ENCODE peak calls at places on chromosomes 13 and 19, in eight cellular contexts. N is CD8-positive, alpha-beta memory T cell; O is SJSA1; I is CD8-positive, alpha-beta T cell; Z is heart right ventricle; D is ovary; P is body of pancreas; U is uterus. T is an unnamed sample. For H3K36me3 and H3K4me1, the result is how much of the 10 kb centered on the place peaks cover.

GRCh38 chr13:114058051-114058867 is 74.2 kb downstream of the RASA3 start:
- DNase-seq in Z (no peak), U (no peak), I (no peak), D (no peak), O (no peak), N (no peak), P (no peak), T (no peak)

GRCh38 chr19:43430142-43430710 is 15.5 kb downstream of the TEX101 start:
- DNase-seq in Z (no peak), P (peak), N (no peak), I (no peak), D (no peak), U (no peak), O (peak), T (no peak)

GRCh38 chr19:58338825-58339558 is 12.2 kb downstream of the ZSCAN22 start:
- DNase-seq in I (no peak), N (no peak), O (no peak), P (no peak), U (no peak), Z (no peak), D (no peak), T (no peak)

GRCh38 chr13:106468207-106468606 is 67.3 kb downstream of the EFNB2 start:
- DNase-seq in U (no peak), I (no peak), O (no peak), P (no peak), N (no peak), D (no peak), Z (no peak), T (no peak)

GRCh38 chr13:79081942-79082341 is 324.1 kb downstream of the RBM26 start:
- DNase-seq in Z (no peak), I (no peak), N (no peak), P (no peak), U (no peak), O (no peak), D (no peak), T (no peak)

GRCh38 chr19:45917421-45918091 is 3.0 kb upstream of the NANOS2 start:
- DNase-seq in D (no peak), N (no peak), U (no peak), O (no peak), I (no peak), P (no peak), Z (no peak), T (no peak)

GRCh38 chr19:46068345-46069258 is 27.8 kb upstream of the IGFL4 start:
- DNase-seq in P (no peak), I (no peak), Z (no peak), D (no peak), U (no peak), N (no peak), O (peak), T (no peak)

GRCh38 chr19:10654610-10655456 is 687 bp downstream of the ILF3 start:
- DNase-seq in I (no peak), N (no peak), P (peak), D (peak), O (peak), Z (peak), U (peak), T (no peak)

GRCh38 chr13:18952225-18953016 is 229.2 kb downstream of the TUBA3C start:
- DNase-seq in I (no peak), P (no peak), U (no peak), D (no peak), Z (no peak), N (no peak), O (no peak), T (no peak)

GRCh38 chr19:14031719-14032480 is at the start of gene IL27RA:
- DNase-seq in P (peak), Z (peak), U (peak), I (peak), N (peak), O (peak), D (no peak), T (no peak)

GRCh38 chr19:19642506-19643157 is 825 bp downstream of the GMIP start:
- DNase-seq in I (peak), U (no peak), N (peak), D (no peak), P (no peak), Z (no peak), O (peak), T (no peak)

GRCh38 chr19:38141108-38141507 is 82.9 kb downstream of the DPF1 start:
- DNase-seq in O (no peak), U (no peak), D (no peak), Z (no peak), I (no peak), N (no peak), P (no peak), T (no peak)

GRCh38 chr13:105603283-105603682 is 932.2 kb downstream of the EFNB2 start:
- DNase-seq in P (no peak), Z (no peak), D (no peak), N (no peak), I (no peak), U (no peak), O (no peak), T (no peak)

GRCh38 chr19:57813919-57814504 is 701 bp downstream of the ZNF552 start:
- DNase-seq in I (no peak), N (no peak), Z (no peak), P (no peak), D (no peak), O (no peak), U (no peak), T (no peak)

GRCh38 chr13:83879431-83880171 is 2.7 kb downstream of the SLITRK1 start:
- DNase-seq in N (no peak), U (no peak), I (no peak), Z (no peak), D (no peak), O (no peak), P (peak), T (no peak)

GRCh38 chr13:99303863-99304521 is 3.2 kb downstream of the GPR183 start:
- DNase-seq in Z (no peak), D (no peak), U (no peak), N (peak), O (no peak), P (peak), I (no peak), T (no peak)

GRCh38 chr13:112073245-112074138 is 6.5 kb downstream of the SOX1 start:
- DNase-seq in P (no peak), D (no peak), N (no peak), I (no peak), U (no peak), O (no peak), Z (no peak), T (no peak)

GRCh38 chr13:55517312-55517711 is 1623.4 kb upstream of the PRR20A start:
- DNase-seq in Z (no peak), U (no peak), D (no peak), O (no peak), I (no peak), P (peak), N (no peak), T (no peak)

GRCh38 chr19:18738961-18739690 is 52.0 kb downstream of the COMP start:
- DNase-seq in D (no peak), U (no peak), I (no peak), Z (no peak), N (no peak), O (no peak), P (no peak), T (no peak)

GRCh38 chr19:33297401-33298145 is 4.8 kb downstream of the CEBPA start:
- DNase-seq in I (no peak), U (peak), Z (no peak), D (no peak), P (no peak), N (no peak), O (no peak), T (no peak)

GRCh38 chr19:32870154-32870573 is 597 bp upstream of the SLC7A9 start:
- DNase-seq in D (no peak), I (no peak), U (no peak), Z (no peak), P (no peak), N (no peak), O (no peak), T (no peak)

GRCh38 chr13:96065851-96066250 is 12.7 kb upstream of the UGGT2 start:
- DNase-seq in D (no peak), O (no peak), Z (no peak), P (no peak), N (no peak), U (no peak), I (no peak), T (no peak)

GRCh38 chr13:40665754-40666057 is 735 bp downstream of the FOXO1 start:
- DNase-seq in P (no peak), O (no peak), U (no peak), I (peak), N (peak), D (no peak), Z (no peak), T (no peak)

GRCh38 chr13:73715114-73715909 is 418.9 kb downstream of the KLF12 start:
- DNase-seq in N (peak), O (no peak), Z (no peak), U (no peak), I (peak), P (no peak), D (no peak), T (no peak)
- H3K27ac ChIP-seq in N (peak), O (no peak), Z (no peak), U (no peak), I (peak), P (no peak), D (no peak), T (no peak)

GRCh38 chr13:110890279-110891150 is 24.4 kb downstream of the ANKRD10 start:
- DNase-seq in O (no peak), U (no peak), Z (no peak), D (no peak), N (no peak), I (no peak), P (no peak), T (no peak)

GRCh38 chr13:110897024-110897423 is 17.8 kb downstream of the ANKRD10 start:
- DNase-seq in U (no peak), I (no peak), Z (no peak), N (no peak), D (no peak), P (no peak), O (no peak), T (no peak)

GRCh38 chr13:110893571-110893970 is 21.3 kb downstream of the ANKRD10 start:
- DNase-seq in P (no peak), N (no peak), Z (no peak), D (no peak), O (no peak), U (no peak), I (no peak), T (no peak)

GRCh38 chr13:110897521-110897920 is 17.3 kb downstream of the ANKRD10 start:
- DNase-seq in O (no peak), P (no peak), N (no peak), I (no peak), Z (no peak), U (no peak), D (no peak), T (no peak)

GRCh38 chr13:110894086-110894485 is 20.8 kb downstream of the ANKRD10 start:
- DNase-seq in P (no peak), D (no peak), N (no peak), Z (no peak), O (no peak), U (no peak), I (no peak), T (no peak)
- H3K36me3 ChIP-seq in P (under half), D (under half), N (under half), Z (half or more), O (half or more), U (under half), I (under half), T (under half)

GRCh38 chr13:102907886-102908515 is 62.2 kb downstream of the ERCC5 start:
- DNase-seq in I (no peak), U (no peak), O (no peak), P (no peak), D (no peak), Z (no peak), N (no peak), T (no peak)

GRCh38 chr13:102913924-102914628 is 68.2 kb downstream of the ERCC5 start:
- DNase-seq in O (no peak), P (peak), U (no peak), N (no peak), Z (no peak), D (no peak), I (no peak), T (no peak)

GRCh38 chr13:102912599-102912998 is 66.8 kb downstream of the ERCC5 start:
- DNase-seq in P (no peak), U (no peak), Z (no peak), D (no peak), N (no peak), O (no peak), I (no peak), T (no peak)

GRCh38 chr13:102914629-102914935 is 68.8 kb downstream of the ERCC5 start:
- DNase-seq in Z (no peak), U (no peak), I (no peak), P (no peak), D (no peak), N (no peak), O (no peak), T (no peak)

GRCh38 chr13:102911336-102911735 is 65.5 kb downstream of the ERCC5 start:
- DNase-seq in U (no peak), D (no peak), P (no peak), O (no peak), N (no peak), I (no peak), Z (no peak), T (no peak)
- H3K4me1 ChIP-seq in U (under half), D (under half), P (under half), O (under half), N (under half), I (under half), Z (under half), T (under half)

GRCh38 chr19:3186891-3187661 is 1.3 kb downstream of the NCLN start:
- DNase-seq in I (no peak), U (no peak), Z (no peak), O (no peak), P (no peak), N (no peak), D (peak), T (no peak)
- H3K27ac ChIP-seq in I (no peak), U (no peak), Z (no peak), O (peak), P (no peak), N (peak), D (no peak), T (peak)

DNA sequence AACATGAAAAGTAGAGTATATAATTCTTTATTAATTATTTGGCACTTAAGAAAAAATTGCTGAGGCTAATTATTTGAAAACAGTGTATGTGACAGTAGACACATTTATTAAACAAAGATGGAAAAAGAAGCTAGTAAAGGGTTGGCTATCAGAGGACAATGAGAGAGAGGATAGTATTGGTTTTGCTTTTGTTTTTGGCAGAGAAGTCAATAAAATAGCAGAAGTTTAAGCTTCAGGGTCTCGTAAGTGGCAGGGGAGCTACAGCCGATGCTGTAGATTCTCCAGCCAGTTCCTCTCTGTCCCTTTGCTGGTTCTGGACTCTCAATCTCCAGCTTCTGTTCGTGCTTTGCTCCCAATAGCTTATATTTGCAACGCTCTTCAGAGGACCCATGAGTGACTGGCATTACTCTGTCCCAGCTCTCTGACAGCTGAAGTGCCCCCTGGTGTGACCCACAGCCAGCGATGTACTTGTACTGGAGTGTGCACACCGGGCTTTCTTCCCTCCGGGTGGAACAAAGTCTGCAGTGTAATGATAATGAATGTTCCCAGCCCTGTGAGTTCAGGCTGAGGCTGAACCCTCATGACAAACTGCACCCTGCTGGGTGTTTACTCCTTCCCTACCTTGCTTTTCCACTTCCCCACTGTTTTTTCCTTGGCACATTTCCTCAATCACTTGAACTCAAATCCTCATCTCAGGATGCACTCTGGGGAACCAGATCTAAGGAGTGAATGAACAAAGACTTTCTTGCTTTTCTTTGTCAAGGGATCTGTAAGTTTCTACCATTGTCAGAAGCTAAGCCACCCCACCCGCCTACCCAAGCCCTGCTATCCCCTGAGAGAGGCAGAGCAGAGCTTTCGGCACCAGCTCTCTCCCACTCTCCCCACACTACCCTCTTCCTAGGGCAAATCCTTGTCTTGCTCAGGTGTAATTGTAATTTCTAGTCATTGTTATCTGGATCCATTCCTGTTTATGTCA is 254.8 kb downstream of the LHFPL6 start:
- DNase-seq in D (no peak), P (no peak), N (no peak), Z (peak), I (no peak), O (no peak), U (no peak), T (no peak)
- H3K36me3 ChIP-seq in D (under half), P (under half), N (under half), Z (under half), I (under half), O (under half), U (under half), T (under half)

GRCh38 chr19:17652627-17653026 is 35.5 kb downstream of the UNC13A start:
- DNase-seq in Z (no peak), P (no peak), D (no peak), U (no peak), O (no peak), I (no peak), N (no peak), T (no peak)

GRCh38 chr19:17648097-17648660 is 40.0 kb downstream of the UNC13A start:
- DNase-seq in N (no peak), P (no peak), U (no peak), O (no peak), D (no peak), Z (no peak), I (no peak), T (no peak)

GRCh38 chr19:17647071-17648020 is 40.8 kb downstream of the UNC13A start:
- DNase-seq in D (no peak), P (no peak), O (no peak), Z (no peak), I (no peak), U (no peak), N (no peak), T (no peak)

GRCh38 chr19:17645339-17645963 is 42.7 kb downstream of the UNC13A start:
- DNase-seq in P (no peak), O (no peak), I (no peak), N (no peak), U (no peak), Z (no peak), D (no peak), T (no peak)

DNA sequence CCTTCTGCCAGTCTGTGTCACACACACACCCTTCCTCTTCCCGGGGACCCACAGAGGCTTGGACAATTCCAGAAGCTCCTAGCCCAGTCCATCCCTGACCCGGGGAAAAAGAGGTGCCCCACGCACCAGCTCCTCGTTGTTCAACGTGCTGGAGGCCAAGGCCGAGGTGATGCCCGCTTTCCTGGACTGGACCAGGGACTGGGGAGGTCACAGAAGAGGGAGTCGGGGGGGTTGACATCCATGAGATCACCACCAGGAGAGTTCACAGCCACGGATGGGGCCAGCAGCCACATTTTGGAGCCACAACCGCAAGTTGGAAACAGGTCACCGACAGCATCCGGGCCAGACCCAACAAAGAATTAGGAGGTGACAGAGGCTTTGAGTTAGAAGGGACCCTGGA is 39.4 kb downstream of the UNC13A start:
- DNase-seq in O (no peak), Z (no peak), N (no peak), P (no peak), I (no peak), D (no peak), U (no peak), T (no peak)
- H3K4me1 ChIP-seq in O (under half), Z (under half), N (under half), P (under half), I (under half), D (under half), U (under half), T (under half)

DNA sequence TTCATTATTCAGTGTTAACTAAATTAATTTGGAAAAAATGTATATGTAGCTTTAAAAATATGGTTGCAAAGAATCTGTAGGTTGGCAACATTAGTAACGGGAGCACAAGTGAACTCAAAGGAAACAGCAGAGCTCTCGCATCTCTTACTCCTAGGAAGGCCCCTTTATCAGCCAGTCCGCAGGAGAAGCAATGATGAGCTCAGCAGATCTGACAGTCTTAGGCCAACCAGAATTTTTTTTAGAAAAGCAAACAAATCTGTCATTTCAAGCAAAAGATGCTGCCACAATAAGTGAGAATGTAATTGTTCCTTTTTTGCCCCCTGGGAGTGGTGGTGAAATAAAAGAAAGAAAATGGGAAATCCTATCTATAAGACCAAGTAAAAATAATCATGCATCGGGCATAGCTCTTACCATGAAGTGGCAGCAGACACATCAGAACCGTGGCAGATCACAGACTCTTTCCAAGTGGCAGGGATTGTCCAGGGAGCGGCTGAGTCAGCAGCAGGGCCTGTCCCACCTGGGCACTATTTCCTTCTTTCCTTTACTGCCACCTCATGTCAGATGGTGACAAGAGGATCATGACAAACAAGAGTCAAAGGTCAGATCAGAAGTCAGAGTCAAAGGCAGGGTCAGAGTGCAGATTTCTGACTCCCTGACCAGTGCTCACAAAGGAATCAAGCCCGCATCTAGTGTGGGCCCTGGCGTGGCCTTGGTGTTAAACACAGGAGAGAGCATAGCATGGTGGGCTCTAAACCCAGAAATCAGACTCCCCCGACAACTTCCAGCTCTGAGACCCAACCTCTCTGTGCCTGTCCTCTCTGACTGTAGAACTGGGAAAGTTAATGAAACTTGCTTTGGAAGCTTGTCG is 84.0 kb upstream of the MTIF3 start:
- DNase-seq in D (no peak), I (no peak), P (no peak), U (no peak), Z (no peak), N (no peak), O (no peak), T (no peak)
- H3K27ac ChIP-seq in D (no peak), I (no peak), P (no peak), U (no peak), Z (no peak), N (no peak), O (no peak), T (no peak)

GRCh38 chr13:52659340-52659739 is 6.7 kb downstream of the SUGT1 start:
- DNase-seq in O (no peak), I (no peak), D (no peak), P (no peak), U (no peak), Z (no peak), N (no peak), T (no peak)
- H3K36me3 ChIP-seq in O (half or more), I (under half), D (under half), P (under half), U (under half), Z (half or more), N (under half), T (under half)

GRCh38 chr19:56139847-56140582 is 1.1 kb upstream of the ZNF444 start:
- DNase-seq in P (peak), D (no peak), I (no peak), U (no peak), N (no peak), Z (no peak), O (no peak), T (no peak)
- H3K4me1 ChIP-seq in P (half or more), D (under half), I (under half), U (under half), N (under half), Z (under half), O (under half), T (under half)

GRCh38 chr19:48454150-48454730 is 1.1 kb upstream of the KCNJ14 start:
- DNase-seq in O (no peak), U (no peak), I (no peak), Z (no peak), P (no peak), D (no peak), N (no peak), T (no peak)

GRCh38 chr19:48452656-48453480 is 2.5 kb upstream of the KCNJ14 start:
- DNase-seq in N (no peak), I (no peak), O (no peak), U (no peak), D (no peak), Z (no peak), P (no peak), T (no peak)

GRCh38 chr19:48450441-48450840 is 4.7 kb downstream of the GRWD1 start:
- DNase-seq in P (no peak), O (no peak), D (no peak), I (no peak), N (no peak), Z (no peak), U (no peak), T (no peak)

GRCh38 chr19:48450863-48451262 is 4.5 kb upstream of the KCNJ14 start:
- DNase-seq in O (no peak), P (no peak), U (no peak), I (no peak), D (no peak), N (no peak), Z (no peak), T (no peak)

GRCh38 chr19:48452255-48452654 is 3.1 kb upstream of the KCNJ14 start:
- DNase-seq in N (no peak), Z (no peak), P (no peak), O (no peak), I (no peak), D (no peak), U (no peak), T (no peak)
- H3K27ac ChIP-seq in N (no peak), Z (no peak), P (no peak), O (no peak), I (no peak), D (no peak), U (no peak), T (no peak)